ENCODE peak calls at places on chromosomes 6 and 20, in four cellular contexts. One of them, this sample, is unnamed. For H3K4me1 and H3K9me3, the result is how much of the 10 kb centered on the place peaks cover.

GRCh38 chr6:163820745-163821456 is 406.4 kb downstream of the QKI start:
- DNase-seq in uterus: no peak
- DNase-seq in left ventricle myocardium inferior: peak
- DNase-seq in spleen: no peak
- DNase-seq in this sample: no peak

GRCh38 chr6:53464942-53465460 is 79.9 kb downstream of the GCLC start:
- DNase-seq in uterus: peak
- DNase-seq in left ventricle myocardium inferior: peak
- DNase-seq in spleen: no peak
- DNase-seq in this sample: no peak

GRCh38 chr6:12439296-12439695 is 149.1 kb downstream of the EDN1 start:
- DNase-seq in uterus: no peak
- DNase-seq in left ventricle myocardium inferior: no peak
- DNase-seq in spleen: no peak
- DNase-seq in this sample: no peak

GRCh38 chr20:51126337-51126736 is 103.4 kb upstream of the KCNG1 start:
- DNase-seq in uterus: no peak
- DNase-seq in left ventricle myocardium inferior: no peak
- DNase-seq in spleen: no peak
- DNase-seq in this sample: no peak

GRCh38 chr6:129860901-129861665 is at the start of gene TMEM244:
- DNase-seq in uterus: no peak
- DNase-seq in left ventricle myocardium inferior: no peak
- DNase-seq in spleen: no peak
- DNase-seq in this sample: no peak

GRCh38 chr6:16619017-16619416 is 142.2 kb downstream of the ATXN1 start:
- DNase-seq in uterus: no peak
- DNase-seq in left ventricle myocardium inferior: no peak
- DNase-seq in spleen: no peak
- DNase-seq in this sample: no peak

GRCh38 chr6:142751452-142751851 is 193.5 kb downstream of the HIVEP2 start:
- DNase-seq in uterus: no peak
- DNase-seq in left ventricle myocardium inferior: no peak
- DNase-seq in spleen: no peak
- DNase-seq in this sample: no peak

GRCh38 chr6:131136021-131136847 is 967 bp downstream of the AKAP7 start:
- DNase-seq in uterus: peak
- DNase-seq in left ventricle myocardium inferior: no peak
- DNase-seq in spleen: no peak
- DNase-seq in this sample: no peak

GRCh38 chr20:19501476-19502115 is 256.5 kb upstream of the RIN2 start:
- DNase-seq in uterus: no peak
- DNase-seq in left ventricle myocardium inferior: no peak
- DNase-seq in spleen: no peak
- DNase-seq in this sample: no peak

GRCh38 chr20:48787861-48788375 is 39.9 kb downstream of the PREX1 start:
- DNase-seq in uterus: no peak
- DNase-seq in left ventricle myocardium inferior: no peak
- DNase-seq in spleen: peak
- DNase-seq in this sample: no peak

GRCh38 chr6:109237082-109237985 is 142.0 kb downstream of the CEP57L1 start:
- DNase-seq in uterus: no peak
- DNase-seq in left ventricle myocardium inferior: no peak
- DNase-seq in spleen: no peak
- DNase-seq in this sample: no peak

GRCh38 chr6:11828185-11828897 is 49.7 kb upstream of the ADTRP start:
- DNase-seq in uterus: no peak
- DNase-seq in left ventricle myocardium inferior: no peak
- DNase-seq in spleen: no peak
- DNase-seq in this sample: no peak

GRCh38 chr20:19817017-19817416 is 59.0 kb downstream of the RIN2 start:
- DNase-seq in uterus: no peak
- DNase-seq in left ventricle myocardium inferior: no peak
- DNase-seq in spleen: no peak
- DNase-seq in this sample: no peak

GRCh38 chr6:107621216-107621940 is 131.5 kb downstream of the SOBP start:
- DNase-seq in uterus: no peak
- DNase-seq in left ventricle myocardium inferior: no peak
- DNase-seq in spleen: no peak
- DNase-seq in this sample: no peak

GRCh38 chr20:8662433-8662954 is 406.4 kb upstream of the PLCB4 start:
- DNase-seq in uterus: no peak
- DNase-seq in left ventricle myocardium inferior: no peak
- DNase-seq in spleen: no peak
- DNase-seq in this sample: no peak

GRCh38 chr20:54526801-54527200 is 51.4 kb downstream of the DOK5 start:
- DNase-seq in uterus: no peak
- DNase-seq in left ventricle myocardium inferior: no peak
- DNase-seq in spleen: no peak
- DNase-seq in this sample: no peak

GRCh38 chr20:59403261-59403961 is 103.0 kb downstream of the EDN3 start:
- DNase-seq in uterus: peak
- DNase-seq in left ventricle myocardium inferior: peak
- DNase-seq in spleen: peak
- DNase-seq in this sample: no peak

GRCh38 chr6:107822154-107823046 is 1.7 kb downstream of the SCML4 start:
- DNase-seq in uterus: no peak
- DNase-seq in left ventricle myocardium inferior: no peak
- DNase-seq in spleen: no peak
- DNase-seq in this sample: no peak

GRCh38 chr20:33650111-33650752 is 11.9 kb upstream of the C20orf144 start:
- DNase-seq in uterus: no peak
- DNase-seq in left ventricle myocardium inferior: no peak
- DNase-seq in spleen: peak
- DNase-seq in this sample: no peak

GRCh38 chr6:45031601-45032000 is 296.5 kb upstream of the RUNX2 start:
- DNase-seq in uterus: no peak
- DNase-seq in left ventricle myocardium inferior: no peak
- DNase-seq in spleen: no peak
- DNase-seq in this sample: no peak

GRCh38 chr6:119090256-119090655 is 11.8 kb upstream of the FAM184A start:
- DNase-seq in uterus: no peak
- DNase-seq in left ventricle myocardium inferior: no peak
- DNase-seq in spleen: no peak
- DNase-seq in this sample: no peak

GRCh38 chr20:53736757-53737403 is 143.2 kb upstream of the ZNF217 start:
- DNase-seq in uterus: no peak
- DNase-seq in left ventricle myocardium inferior: no peak
- DNase-seq in spleen: no peak
- DNase-seq in this sample: no peak

GRCh38 chr6:149990672-149991402 is 27.1 kb downstream of the ULBP1 start:
- DNase-seq in uterus: no peak
- DNase-seq in left ventricle myocardium inferior: no peak
- DNase-seq in spleen: no peak
- DNase-seq in this sample: no peak

GRCh38 chr20:5198651-5198924 is 71.8 kb downstream of the CDS2 start:
- DNase-seq in uterus: no peak
- DNase-seq in left ventricle myocardium inferior: no peak
- DNase-seq in spleen: no peak
- DNase-seq in this sample: no peak

GRCh38 chr20:61460261-61461047 is 208.4 kb downstream of the CDH4 start:
- DNase-seq in uterus: no peak
- DNase-seq in left ventricle myocardium inferior: no peak
- DNase-seq in spleen: no peak
- DNase-seq in this sample: no peak

GRCh38 chr6:3419624-3420272 is 37.1 kb downstream of the SLC22A23 start:
- DNase-seq in uterus: no peak
- DNase-seq in left ventricle myocardium inferior: no peak
- DNase-seq in spleen: no peak
- DNase-seq in this sample: no peak

GRCh38 chr6:41367700-41368099 is 32.3 kb downstream of the NCR2 start:
- DNase-seq in uterus: peak
- DNase-seq in left ventricle myocardium inferior: peak
- DNase-seq in spleen: no peak
- DNase-seq in this sample: no peak

GRCh38 chr6:125807293-125807692 is 16.5 kb downstream of the NCOA7 start:
- DNase-seq in uterus: no peak
- DNase-seq in left ventricle myocardium inferior: no peak
- DNase-seq in spleen: no peak
- DNase-seq in this sample: no peak

GRCh38 chr6:104949206-104949605 is 7.7 kb upstream of the LIN28B start:
- DNase-seq in uterus: no peak
- DNase-seq in left ventricle myocardium inferior: no peak
- DNase-seq in spleen: no peak
- DNase-seq in this sample: no peak

GRCh38 chr20:62917720-62918119 is 8.6 kb downstream of the DIDO1 start:
- DNase-seq in uterus: no peak
- DNase-seq in left ventricle myocardium inferior: no peak
- DNase-seq in spleen: no peak
- DNase-seq in this sample: no peak
- H3K4me1 ChIP-seq in uterus: under half
- H3K4me1 ChIP-seq in left ventricle myocardium inferior: half or more
- H3K4me1 ChIP-seq in spleen: half or more
- H3K4me1 ChIP-seq in this sample: under half

DNA sequence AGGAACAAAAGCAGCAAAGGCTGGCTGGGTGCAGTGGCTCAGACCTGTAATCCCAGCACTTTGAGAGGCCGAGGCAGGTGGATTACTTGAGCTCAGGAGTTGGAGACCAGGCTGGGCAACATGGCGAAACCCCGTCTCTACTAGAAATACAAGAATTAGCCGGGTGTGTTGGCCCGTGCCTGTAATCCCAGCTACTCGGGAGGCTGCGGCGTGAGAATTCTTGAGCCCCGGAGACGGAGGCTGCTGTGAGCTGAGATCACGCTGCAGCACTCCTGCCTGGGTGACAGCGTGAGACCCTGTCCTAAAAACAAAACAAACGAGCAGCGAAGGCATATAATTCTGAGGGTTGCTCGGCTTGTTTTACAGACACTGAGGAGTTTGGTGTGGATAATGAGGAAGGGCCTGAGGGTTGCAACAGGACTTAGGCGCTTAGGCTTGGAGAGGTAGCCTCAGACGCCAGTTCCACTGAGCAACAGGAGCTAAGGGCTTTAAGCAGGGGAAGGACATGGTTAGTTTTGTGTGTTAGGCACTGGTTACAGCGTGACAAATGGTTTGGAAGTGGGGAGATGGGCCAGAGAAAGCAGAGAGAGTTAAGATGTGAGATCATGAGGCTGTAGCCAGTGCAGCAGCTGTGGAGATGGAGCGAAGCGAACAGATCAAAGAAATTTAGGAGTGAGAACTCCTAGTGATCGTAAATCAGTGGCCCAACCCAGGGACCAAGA is 1.2 kb downstream of the MYH7B start:
- DNase-seq in uterus: no peak
- DNase-seq in left ventricle myocardium inferior: no peak
- DNase-seq in spleen: no peak
- DNase-seq in this sample: no peak
- H3K4me3 ChIP-seq in uterus: no peak
- H3K4me3 ChIP-seq in left ventricle myocardium inferior: no peak
- H3K4me3 ChIP-seq in spleen: no peak
- H3K4me3 ChIP-seq in this sample: no peak

DNA sequence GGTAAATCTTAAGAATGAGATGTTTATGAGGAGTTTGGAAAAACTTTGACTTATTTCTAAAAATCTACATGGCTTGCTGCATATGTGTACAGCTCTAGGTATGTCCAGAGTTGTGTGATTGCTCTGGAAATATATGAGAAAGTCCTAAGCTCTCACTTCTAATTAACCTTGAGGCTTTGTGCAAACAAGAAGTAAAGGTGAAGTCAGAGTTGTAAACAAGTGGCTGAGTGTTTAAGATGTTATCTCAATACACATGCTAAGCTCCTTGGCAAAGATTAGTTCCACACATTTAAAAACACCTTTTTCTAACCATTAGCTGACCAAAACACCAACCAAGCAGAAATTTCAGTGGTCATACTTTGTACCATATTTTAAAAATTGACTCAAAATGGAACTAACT is 684.2 kb downstream of the HTR1B start:
- DNase-seq in uterus: no peak
- DNase-seq in left ventricle myocardium inferior: no peak
- DNase-seq in spleen: no peak
- DNase-seq in this sample: no peak
- H3K9me3 ChIP-seq in uterus: under half
- H3K9me3 ChIP-seq in left ventricle myocardium inferior: under half
- H3K9me3 ChIP-seq in spleen: under half
- H3K9me3 ChIP-seq in this sample: under half

GRCh38 chr6:36600564-36601146 is 6.5 kb downstream of the SRSF3 start:
- DNase-seq in uterus: no peak
- DNase-seq in left ventricle myocardium inferior: no peak
- DNase-seq in spleen: no peak
- DNase-seq in this sample: no peak
- H3K4me1 ChIP-seq in uterus: under half
- H3K4me1 ChIP-seq in left ventricle myocardium inferior: half or more
- H3K4me1 ChIP-seq in spleen: half or more
- H3K4me1 ChIP-seq in this sample: under half

GRCh38 chr20:47356526-47357295 is at the start of gene ZMYND8:
- DNase-seq in uterus: peak
- DNase-seq in left ventricle myocardium inferior: peak
- DNase-seq in spleen: peak
- DNase-seq in this sample: peak

GRCh38 chr20:47359533-47360206 is 3.2 kb upstream of the ZMYND8 start:
- DNase-seq in uterus: no peak
- DNase-seq in left ventricle myocardium inferior: no peak
- DNase-seq in spleen: peak
- DNase-seq in this sample: no peak

GRCh38 chr20:47357296-47358051 is 975 bp upstream of the ZMYND8 start:
- DNase-seq in uterus: peak
- DNase-seq in left ventricle myocardium inferior: peak
- DNase-seq in spleen: peak
- DNase-seq in this sample: peak

GRCh38 chr20:47358672-47359532 is 2.4 kb upstream of the ZMYND8 start:
- DNase-seq in uterus: peak
- DNase-seq in left ventricle myocardium inferior: peak
- DNase-seq in spleen: peak
- DNase-seq in this sample: peak

GRCh38 chr20:47358052-47358671 is 1.7 kb upstream of the ZMYND8 start:
- DNase-seq in uterus: no peak
- DNase-seq in left ventricle myocardium inferior: no peak
- DNase-seq in spleen: no peak
- DNase-seq in this sample: no peak
- H3K4me3 ChIP-seq in uterus: no peak
- H3K4me3 ChIP-seq in left ventricle myocardium inferior: peak
- H3K4me3 ChIP-seq in spleen: no peak
- H3K4me3 ChIP-seq in this sample: no peak

DNA sequence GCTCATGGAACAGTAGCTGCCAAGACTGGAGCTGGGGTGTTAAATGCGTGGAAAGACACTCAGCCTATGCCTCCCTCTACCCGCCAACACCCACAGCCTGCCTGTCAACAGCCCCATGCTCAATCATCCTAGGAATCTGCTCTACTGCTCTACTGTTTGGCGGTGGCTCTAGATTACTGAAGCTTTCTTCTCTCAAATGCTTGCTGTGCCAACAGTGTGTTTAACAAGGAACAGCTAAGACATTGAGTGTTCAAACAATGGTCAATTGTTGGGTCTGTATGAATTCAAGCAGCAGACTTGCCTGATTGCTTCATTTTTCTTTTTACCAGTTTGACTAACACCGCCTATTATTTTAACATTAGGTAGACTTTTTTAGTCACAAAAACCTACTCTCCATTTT is 258.6 kb downstream of the SOD2 start:
- DNase-seq in uterus: no peak
- DNase-seq in left ventricle myocardium inferior: no peak
- DNase-seq in spleen: no peak
- DNase-seq in this sample: no peak
- H3K9me3 ChIP-seq in uterus: under half
- H3K9me3 ChIP-seq in left ventricle myocardium inferior: under half
- H3K9me3 ChIP-seq in spleen: under half
- H3K9me3 ChIP-seq in this sample: under half